ENCODE peak calls at places on chromosomes 16 and 17, in ten cellular contexts. L is tibial artery; I is non-pigmented ciliary epithelial cell; U is OCI-LY7; N is hippocampal formation; P is HT1080; O is cerebellar cortex; W is amniotic stem cell; C is AML-193; J is stimulated activated CD8-positive, alpha-beta memory T cell treated with anti-CD3 and anti-CD28 coated beads, Interleukin-7, amount 100 ng/mL, for 1 hour. Z is an unnamed sample.

GRCh38 chr17:57366558-57367351 is 110.4 kb downstream of the MSI2 start:
- DNase-seq in N (no peak), O (peak; percentile 53), L (no peak), W (no peak), U (peak; percentile 38), I (no peak), C (no peak), P (no peak), J (no peak), Z (no peak)

GRCh38 chr17:50198026-50198669 is 3.3 kb downstream of the COL1A1 start:
- DNase-seq in L (peak; percentile 77), U (peak; percentile 60), I (no peak), J (no peak), O (peak; percentile 39), N (peak; percentile 22), W (no peak), C (peak; percentile 82), P (peak; percentile 72), Z (peak; percentile 51)

GRCh38 chr17:81434079-81434478 is 38.8 kb downstream of the BAHCC1 start:
- DNase-seq in O (no peak), J (no peak), C (no peak), I (no peak), P (no peak), N (no peak), W (no peak), U (no peak), L (no peak), Z (no peak)

GRCh38 chr16:54287018-54287757 is 601 bp upstream of the IRX3 start:
- DNase-seq in I (no peak), W (no peak), U (no peak), J (no peak), O (no peak), P (no peak), C (no peak), L (no peak), N (no peak), Z (no peak)

GRCh38 chr16:30114411-30114810 is 1.1 kb upstream of the GDPD3 start:
- DNase-seq in J (no peak), I (no peak), N (no peak), L (no peak), C (no peak), O (no peak), W (no peak), P (no peak), U (no peak), Z (no peak)

GRCh38 chr17:794876-795275 is 12.7 kb downstream of the MRM3 start:
- DNase-seq in I (no peak), J (peak; percentile 19), L (peak; percentile 85), W (peak; percentile 40), O (peak; percentile 94), P (no peak), N (peak; percentile 78), C (no peak), U (peak; percentile 27), Z (peak; percentile 42)

GRCh38 chr17:55898195-55898594 is 147.3 kb downstream of the PCTP start:
- DNase-seq in U (no peak), I (no peak), W (no peak), P (no peak), O (no peak), C (no peak), L (no peak), J (no peak), N (no peak), Z (no peak)

GRCh38 chr16:66266436-66267286 is 99.8 kb upstream of the CDH5 start:
- DNase-seq in O (no peak), J (no peak), I (no peak), C (no peak), U (no peak), P (no peak), N (no peak), L (peak; percentile 78), W (no peak), Z (no peak)

GRCh38 chr17:67285360-67285759 is 40.4 kb upstream of the HELZ start:
- DNase-seq in J (no peak), L (no peak), O (no peak), N (no peak), U (no peak), W (no peak), P (no peak), C (no peak), I (no peak), Z (no peak)

GRCh38 chr16:51651061-51651466 is 500.0 kb upstream of the SALL1 start:
- DNase-seq in J (no peak), C (no peak), P (no peak), I (no peak), L (no peak), O (no peak), W (no peak), N (peak; percentile 43), U (no peak), Z (no peak)

GRCh38 chr16:11886881-11887280 is 28.9 kb downstream of the GSPT1 start:
- DNase-seq in U (no peak), J (no peak), C (no peak), I (no peak), O (no peak), P (no peak), W (no peak), L (no peak), N (no peak), Z (no peak)

GRCh38 chr16:52435573-52435972 is 111.4 kb downstream of the TOX3 start:
- DNase-seq in U (peak; percentile 61), P (no peak), I (no peak), O (peak; percentile 0), J (no peak), C (no peak), N (peak; percentile 13), L (no peak), W (no peak), Z (no peak)

GRCh38 chr17:79647456-79647915 is 36.6 kb upstream of the RBFOX3 start:
- DNase-seq in L (no peak), J (no peak), O (no peak), N (no peak), I (no peak), P (no peak), W (no peak), C (no peak), U (no peak), Z (no peak)

GRCh38 chr17:45143767-45144198 is 4.5 kb upstream of the HEXIM1 start:
- DNase-seq in N (peak; percentile 29), C (no peak), I (no peak), W (no peak), L (peak; percentile 95), O (peak; percentile 62), U (no peak), J (no peak), P (no peak), Z (no peak)

GRCh38 chr16:49664221-49665215 is 191.4 kb downstream of the ZNF423 start:
- DNase-seq in L (no peak), J (no peak), I (no peak), U (no peak), P (no peak), W (no peak), C (no peak), O (no peak), N (no peak), Z (no peak)

GRCh38 chr16:76292218-76292617 is 15.0 kb downstream of the CNTNAP4 start:
- DNase-seq in C (no peak), N (no peak), U (no peak), O (no peak), I (no peak), P (no peak), L (no peak), J (no peak), W (no peak), Z (no peak)

GRCh38 chr16:11047057-11047456 is 102.7 kb downstream of the CLEC16A start:
- DNase-seq in U (no peak), C (no peak), I (no peak), O (no peak), L (no peak), P (no peak), W (peak; percentile 71), J (no peak), N (no peak), Z (no peak)

GRCh38 chr17:66016231-66016630 is 175.7 kb downstream of the CEP112 start:
- DNase-seq in I (no peak), W (no peak), O (no peak), P (no peak), C (no peak), J (no peak), L (no peak), N (no peak), U (no peak), Z (no peak)

GRCh38 chr17:65463242-65463641 is 98.2 kb downstream of the AXIN2 start:
- DNase-seq in J (no peak), L (peak; percentile 81), O (no peak), U (no peak), P (no peak), I (peak; percentile 4), W (no peak), C (no peak), N (no peak), Z (no peak)